ENCODE peak calls at places on chromosomes 7 and 10, in eight cellular contexts. One of them, this sample, is unnamed.

GRCh38 chr10:77959384-77959783 is 32.8 kb upstream of the DLG5 start:
- DNase-seq in lung: no peak
- DNase-seq in AG10803: no peak
- DNase-seq in HL-60: no peak
- DNase-seq in activated B cell treated with CpG ODN at 0.5 μM for 24 hours: no peak
- DNase-seq in A549: no peak
- DNase-seq in MCF 10A: no peak
- DNase-seq in GM12865: no peak
- DNase-seq in this sample: no peak

GRCh38 chr7:139958599-139959380 is 104.0 kb downstream of the PARP12 start:
- DNase-seq in lung: no peak
- DNase-seq in AG10803: no peak
- DNase-seq in HL-60: no peak
- DNase-seq in activated B cell treated with CpG ODN at 0.5 μM for 24 hours: no peak
- DNase-seq in A549: no peak
- DNase-seq in MCF 10A: no peak
- DNase-seq in GM12865: no peak
- DNase-seq in this sample: no peak

GRCh38 chr10:36448760-36449681 is 676.4 kb upstream of the ANKRD30A start:
- DNase-seq in lung: no peak
- DNase-seq in AG10803: no peak
- DNase-seq in HL-60: no peak
- DNase-seq in activated B cell treated with CpG ODN at 0.5 μM for 24 hours: no peak
- DNase-seq in A549: no peak
- DNase-seq in MCF 10A: peak; percentile 72
- DNase-seq in GM12865: no peak
- DNase-seq in this sample: no peak

GRCh38 chr7:78002715-78003114 is 204.1 kb downstream of the PHTF2 start:
- DNase-seq in lung: no peak
- DNase-seq in AG10803: no peak
- DNase-seq in HL-60: no peak
- DNase-seq in activated B cell treated with CpG ODN at 0.5 μM for 24 hours: no peak
- DNase-seq in A549: no peak
- DNase-seq in MCF 10A: no peak
- DNase-seq in GM12865: no peak
- DNase-seq in this sample: no peak

GRCh38 chr10:111482074-111482350 is 405.2 kb downstream of the ADRA2A start:
- DNase-seq in lung: no peak
- DNase-seq in AG10803: no peak
- DNase-seq in HL-60: no peak
- DNase-seq in activated B cell treated with CpG ODN at 0.5 μM for 24 hours: no peak
- DNase-seq in A549: no peak
- DNase-seq in MCF 10A: no peak
- DNase-seq in GM12865: no peak
- DNase-seq in this sample: no peak

GRCh38 chr10:59668081-59668480 is 41.6 kb downstream of the SLC16A9 start:
- DNase-seq in lung: no peak
- DNase-seq in AG10803: peak; percentile 47
- DNase-seq in HL-60: no peak
- DNase-seq in activated B cell treated with CpG ODN at 0.5 μM for 24 hours: no peak
- DNase-seq in A549: no peak
- DNase-seq in MCF 10A: no peak
- DNase-seq in GM12865: no peak
- DNase-seq in this sample: no peak

GRCh38 chr10:112346774-112347173 is 27.1 kb upstream of the ACSL5 start:
- DNase-seq in lung: no peak
- DNase-seq in AG10803: no peak
- DNase-seq in HL-60: no peak
- DNase-seq in activated B cell treated with CpG ODN at 0.5 μM for 24 hours: no peak
- DNase-seq in A549: no peak
- DNase-seq in MCF 10A: no peak
- DNase-seq in GM12865: no peak
- DNase-seq in this sample: no peak

GRCh38 chr7:103689262-103689661 is 243.3 kb upstream of the SLC26A5 start:
- DNase-seq in lung: no peak
- DNase-seq in AG10803: no peak
- DNase-seq in HL-60: no peak
- DNase-seq in activated B cell treated with CpG ODN at 0.5 μM for 24 hours: no peak
- DNase-seq in A549: no peak
- DNase-seq in MCF 10A: no peak
- DNase-seq in GM12865: no peak
- DNase-seq in this sample: no peak

GRCh38 chr7:116224492-116225098 is 14.3 kb downstream of the TES start:
- DNase-seq in lung: no peak
- DNase-seq in AG10803: no peak
- DNase-seq in HL-60: no peak
- DNase-seq in activated B cell treated with CpG ODN at 0.5 μM for 24 hours: no peak
- DNase-seq in A549: no peak
- DNase-seq in MCF 10A: peak; percentile 29
- DNase-seq in GM12865: peak; percentile 49
- DNase-seq in this sample: no peak

GRCh38 chr7:2792856-2793487 is 51.1 kb downstream of the GNA12 start:
- DNase-seq in lung: no peak
- DNase-seq in AG10803: no peak
- DNase-seq in HL-60: peak; percentile 96
- DNase-seq in activated B cell treated with CpG ODN at 0.5 μM for 24 hours: no peak
- DNase-seq in A549: no peak
- DNase-seq in MCF 10A: no peak
- DNase-seq in GM12865: no peak
- DNase-seq in this sample: no peak

GRCh38 chr10:22980822-22981221 is 53.0 kb downstream of the ARMC3 start:
- DNase-seq in lung: no peak
- DNase-seq in AG10803: no peak
- DNase-seq in HL-60: no peak
- DNase-seq in activated B cell treated with CpG ODN at 0.5 μM for 24 hours: no peak
- DNase-seq in A549: no peak
- DNase-seq in MCF 10A: no peak
- DNase-seq in GM12865: no peak
- DNase-seq in this sample: no peak

GRCh38 chr7:158446281-158446680 is 141.3 kb downstream of the PTPRN2 start:
- DNase-seq in lung: no peak
- DNase-seq in AG10803: no peak
- DNase-seq in HL-60: no peak
- DNase-seq in activated B cell treated with CpG ODN at 0.5 μM for 24 hours: no peak
- DNase-seq in A549: no peak
- DNase-seq in MCF 10A: no peak
- DNase-seq in GM12865: no peak
- DNase-seq in this sample: no peak

GRCh38 chr7:91512958-91513357 is 248.7 kb downstream of the FZD1 start:
- DNase-seq in lung: no peak
- DNase-seq in AG10803: no peak
- DNase-seq in HL-60: no peak
- DNase-seq in activated B cell treated with CpG ODN at 0.5 μM for 24 hours: no peak
- DNase-seq in A549: no peak
- DNase-seq in MCF 10A: no peak
- DNase-seq in GM12865: no peak
- DNase-seq in this sample: no peak

GRCh38 chr7:90473819-90474218 is 4.4 kb downstream of the PTTG1IP2 start:
- DNase-seq in lung: no peak
- DNase-seq in AG10803: no peak
- DNase-seq in HL-60: no peak
- DNase-seq in activated B cell treated with CpG ODN at 0.5 μM for 24 hours: no peak
- DNase-seq in A549: no peak
- DNase-seq in MCF 10A: peak; percentile 68
- DNase-seq in GM12865: no peak
- DNase-seq in this sample: no peak

GRCh38 chr7:149090397-149091195 is at the start of gene ZNF786:
- DNase-seq in lung: peak; percentile 88
- DNase-seq in AG10803: peak; percentile 87
- DNase-seq in HL-60: peak; percentile 84
- DNase-seq in activated B cell treated with CpG ODN at 0.5 μM for 24 hours: peak; percentile 90
- DNase-seq in A549: peak; percentile 78
- DNase-seq in MCF 10A: peak; percentile 90
- DNase-seq in GM12865: peak; percentile 97
- DNase-seq in this sample: peak; percentile 95

GRCh38 chr7:32870298-32870697 is 21.3 kb downstream of the KBTBD2 start:
- DNase-seq in lung: no peak
- DNase-seq in AG10803: no peak
- DNase-seq in HL-60: no peak
- DNase-seq in activated B cell treated with CpG ODN at 0.5 μM for 24 hours: no peak
- DNase-seq in A549: no peak
- DNase-seq in MCF 10A: no peak
- DNase-seq in GM12865: no peak
- DNase-seq in this sample: no peak

GRCh38 chr7:101244385-101245146 is at the start of gene FIS1:
- DNase-seq in lung: peak; percentile 93
- DNase-seq in AG10803: peak; percentile 84
- DNase-seq in HL-60: peak; percentile 92
- DNase-seq in activated B cell treated with CpG ODN at 0.5 μM for 24 hours: peak; percentile 96
- DNase-seq in A549: peak; percentile 85
- DNase-seq in MCF 10A: peak; percentile 87
- DNase-seq in GM12865: peak; percentile 95
- DNase-seq in this sample: peak; percentile 94

GRCh38 chr10:122034149-122034756 is 45.3 kb downstream of the TACC2 start:
- DNase-seq in lung: no peak
- DNase-seq in AG10803: peak; percentile 40
- DNase-seq in HL-60: no peak
- DNase-seq in activated B cell treated with CpG ODN at 0.5 μM for 24 hours: no peak
- DNase-seq in A549: peak; percentile 57
- DNase-seq in MCF 10A: peak; percentile 76
- DNase-seq in GM12865: no peak
- DNase-seq in this sample: no peak

GRCh38 chr7:124762611-124763143 is 2.9 kb downstream of the GPR37 start:
- DNase-seq in lung: no peak
- DNase-seq in AG10803: no peak
- DNase-seq in HL-60: no peak
- DNase-seq in activated B cell treated with CpG ODN at 0.5 μM for 24 hours: no peak
- DNase-seq in A549: no peak
- DNase-seq in MCF 10A: no peak
- DNase-seq in GM12865: no peak
- DNase-seq in this sample: no peak

GRCh38 chr10:32346551-32347362 is at the start of gene EPC1:
- DNase-seq in lung: peak; percentile 87
- DNase-seq in AG10803: peak; percentile 88
- DNase-seq in HL-60: peak; percentile 81
- DNase-seq in activated B cell treated with CpG ODN at 0.5 μM for 24 hours: peak; percentile 82
- DNase-seq in A549: peak; percentile 90
- DNase-seq in MCF 10A: peak; percentile 87
- DNase-seq in GM12865: peak; percentile 96
- DNase-seq in this sample: peak; percentile 71

GRCh38 chr10:129971381-129972144 is 7.5 kb upstream of the EBF3 start:
- DNase-seq in lung: peak; percentile 45
- DNase-seq in AG10803: peak; percentile 51
- DNase-seq in HL-60: peak; percentile 50
- DNase-seq in activated B cell treated with CpG ODN at 0.5 μM for 24 hours: no peak
- DNase-seq in A549: peak; percentile 63
- DNase-seq in MCF 10A: no peak
- DNase-seq in GM12865: peak; percentile 39
- DNase-seq in this sample: no peak

GRCh38 chr10:129972966-129973673 is 9.0 kb upstream of the EBF3 start:
- DNase-seq in lung: no peak
- DNase-seq in AG10803: no peak
- DNase-seq in HL-60: no peak
- DNase-seq in activated B cell treated with CpG ODN at 0.5 μM for 24 hours: no peak
- DNase-seq in A549: no peak
- DNase-seq in MCF 10A: no peak
- DNase-seq in GM12865: no peak
- DNase-seq in this sample: no peak

GRCh38 chr10:129970404-129971364 is 6.6 kb upstream of the EBF3 start:
- DNase-seq in lung: no peak
- DNase-seq in AG10803: no peak
- DNase-seq in HL-60: no peak
- DNase-seq in activated B cell treated with CpG ODN at 0.5 μM for 24 hours: no peak
- DNase-seq in A549: no peak
- DNase-seq in MCF 10A: no peak
- DNase-seq in GM12865: no peak
- DNase-seq in this sample: no peak

GRCh38 chr10:129973674-129974059 is 9.6 kb upstream of the EBF3 start:
- DNase-seq in lung: no peak
- DNase-seq in AG10803: no peak
- DNase-seq in HL-60: no peak
- DNase-seq in activated B cell treated with CpG ODN at 0.5 μM for 24 hours: no peak
- DNase-seq in A549: no peak
- DNase-seq in MCF 10A: no peak
- DNase-seq in GM12865: no peak
- DNase-seq in this sample: no peak

GRCh38 chr10:129972145-129972965 is 8.3 kb upstream of the EBF3 start:
- DNase-seq in lung: no peak
- DNase-seq in AG10803: peak; percentile 29
- DNase-seq in HL-60: no peak
- DNase-seq in activated B cell treated with CpG ODN at 0.5 μM for 24 hours: no peak
- DNase-seq in A549: no peak
- DNase-seq in MCF 10A: no peak
- DNase-seq in GM12865: no peak
- DNase-seq in this sample: no peak
- TF ChIP-seq CTCF in lung: no peak
- TF ChIP-seq CTCF in AG10803: no peak
- TF ChIP-seq CTCF in HL-60: no peak
- TF ChIP-seq CTCF in activated B cell treated with CpG ODN at 0.5 μM for 24 hours: no peak
- TF ChIP-seq CTCF in A549: no peak
- TF ChIP-seq CTCF in MCF 10A: no peak
- TF ChIP-seq CTCF in GM12865: no peak
- TF ChIP-seq CTCF in this sample: no peak

GRCh38 chr10:44253769-44254462 is 131.0 kb downstream of the CXCL12 start:
- DNase-seq in lung: peak; percentile 61
- DNase-seq in AG10803: peak; percentile 94
- DNase-seq in HL-60: no peak
- DNase-seq in activated B cell treated with CpG ODN at 0.5 μM for 24 hours: no peak
- DNase-seq in A549: peak; percentile 8
- DNase-seq in MCF 10A: peak; percentile 63
- DNase-seq in GM12865: no peak
- DNase-seq in this sample: no peak
- TF ChIP-seq CTCF in lung: no peak
- TF ChIP-seq CTCF in AG10803: no peak
- TF ChIP-seq CTCF in HL-60: no peak
- TF ChIP-seq CTCF in activated B cell treated with CpG ODN at 0.5 μM for 24 hours: no peak
- TF ChIP-seq CTCF in A549: no peak
- TF ChIP-seq CTCF in MCF 10A: no peak
- TF ChIP-seq CTCF in GM12865: no peak
- TF ChIP-seq CTCF in this sample: no peak

GRCh38 chr7:98137134-98137825 is 30.6 kb downstream of the LMTK2 start:
- DNase-seq in lung: no peak
- DNase-seq in AG10803: no peak
- DNase-seq in HL-60: no peak
- DNase-seq in activated B cell treated with CpG ODN at 0.5 μM for 24 hours: no peak
- DNase-seq in A549: no peak
- DNase-seq in MCF 10A: no peak
- DNase-seq in GM12865: no peak
- DNase-seq in this sample: no peak
- TF ChIP-seq CTCF in lung: no peak
- TF ChIP-seq CTCF in AG10803: no peak
- TF ChIP-seq CTCF in HL-60: no peak
- TF ChIP-seq CTCF in activated B cell treated with CpG ODN at 0.5 μM for 24 hours: no peak
- TF ChIP-seq CTCF in A549: no peak
- TF ChIP-seq CTCF in MCF 10A: no peak
- TF ChIP-seq CTCF in GM12865: no peak
- TF ChIP-seq CTCF in this sample: no peak

DNA sequence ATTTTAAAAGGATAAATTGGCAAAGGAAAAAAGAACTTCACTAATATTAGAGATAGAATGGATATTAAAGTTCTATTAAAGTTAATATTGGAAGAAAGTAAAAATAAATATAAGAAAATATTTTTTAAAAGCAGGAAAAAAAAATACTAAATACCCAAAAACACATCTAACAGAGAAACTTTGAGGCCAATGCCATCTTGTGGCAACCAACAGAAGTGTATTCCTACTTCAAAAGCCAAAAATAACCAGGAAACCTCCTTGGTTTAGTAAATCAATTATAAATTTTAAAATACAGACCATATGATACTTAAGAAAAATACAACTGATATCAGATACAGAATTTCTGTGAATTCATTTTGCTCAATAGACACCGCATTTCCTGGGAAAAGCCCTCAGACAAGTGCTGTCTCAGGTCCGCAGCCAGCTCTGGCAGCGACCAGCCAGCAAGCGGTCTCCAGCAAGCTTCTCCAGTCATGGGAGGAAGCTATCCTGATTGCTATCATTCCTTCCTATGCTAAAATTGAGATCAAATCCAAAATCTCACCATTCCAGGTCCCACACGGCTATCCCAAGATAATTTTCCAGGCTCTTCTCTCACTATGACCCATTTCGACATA is 65.3 kb downstream of the LMBR1 start:
- DNase-seq in lung: no peak
- DNase-seq in AG10803: peak; percentile 36
- DNase-seq in HL-60: no peak
- DNase-seq in activated B cell treated with CpG ODN at 0.5 μM for 24 hours: no peak
- DNase-seq in A549: peak; percentile 25
- DNase-seq in MCF 10A: peak; percentile 24
- DNase-seq in GM12865: peak; percentile 18
- DNase-seq in this sample: no peak
- TF ChIP-seq CTCF in lung: no peak
- TF ChIP-seq CTCF in AG10803: peak; percentile 75
- TF ChIP-seq CTCF in HL-60: peak; percentile 9
- TF ChIP-seq CTCF in activated B cell treated with CpG ODN at 0.5 μM for 24 hours: no peak
- TF ChIP-seq CTCF in A549: peak; percentile 62
- TF ChIP-seq CTCF in MCF 10A: peak; percentile 44
- TF ChIP-seq CTCF in GM12865: peak; percentile 27
- TF ChIP-seq CTCF in this sample: peak; percentile 38